ENCODE peak calls at places on chromosomes 16 and 17, in six cellular contexts. S, N, X, R, M and G are unnamed samples.

GRCh38 chr16:56916571-56917403 is 15.2 kb upstream of the HERPUD1 start:
- DNase-seq in S (no peak), N (no peak), R (no peak), X (no peak), M (no peak), G (no peak)

GRCh38 chr16:86962913-86963312 is 354.3 kb downstream of the C16orf95 start:
- DNase-seq in X (no peak), S (no peak), M (no peak), R (no peak), N (no peak), G (no peak)

GRCh38 chr17:4073983-4074830 is 68.6 kb downstream of the ZZEF1 start:
- DNase-seq in X (no peak), R (no peak), S (no peak), M (no peak), N (no peak), G (no peak)

GRCh38 chr17:29379084-29379811 is 10.9 kb upstream of the TAOK1 start:
- DNase-seq in R (no peak), X (no peak), M (no peak), N (no peak), S (no peak), G (no peak)

GRCh38 chr16:87584271-87584670 is 18.0 kb upstream of the JPH3 start:
- DNase-seq in R (no peak), N (no peak), X (no peak), S (peak), M (peak), G (no peak)

GRCh38 chr16:535446-536405 is 8.2 kb downstream of the CAPN15 start:
- DNase-seq in N (no peak), S (peak), M (peak), X (peak), R (peak), G (no peak)

GRCh38 chr17:64732336-64733006 is 70.4 kb upstream of the SMURF2 start:
- DNase-seq in S (peak), M (peak), R (no peak), N (no peak), X (peak), G (no peak)

GRCh38 chr17:57874434-57875108 is 24.7 kb upstream of the MRPS23 start:
- DNase-seq in M (peak), S (peak), N (no peak), R (peak), X (peak), G (no peak)

GRCh38 chr16:74896389-74897370 is 88.2 kb downstream of the WDR59 start:
- DNase-seq in R (peak), X (peak), M (peak), S (peak), N (no peak), G (no peak)

GRCh38 chr17:17510456-17511292 is 14.5 kb upstream of the RASD1 start:
- DNase-seq in S (no peak), N (no peak), R (no peak), M (no peak), X (no peak), G (no peak)